ENCODE peak calls at places on chromosomes 5 and 9, in five cellular contexts. V is Peyer's patch, N is heart left ventricle, A is GM12891, S is erythroblast. H is an unnamed sample.

GRCh38 chr5:104903941-104904340 is 1341.4 kb upstream of the NUDT12 start:
- DNase-seq in V (no peak), N (no peak), A (no peak), S (no peak), H (no peak)

GRCh38 chr9:31700252-31701045 is 684.0 kb upstream of the ACO1 start:
- DNase-seq in V (no peak), N (no peak), A (no peak), S (no peak), H (no peak)

GRCh38 chr5:160174780-160175437 is 54.4 kb upstream of the FABP6 start:
- DNase-seq in V (no peak), N (no peak), A (no peak), S (no peak), H (no peak)

GRCh38 chr5:73367650-73368049 is 80.9 kb downstream of the FOXD1 start:
- DNase-seq in V (no peak), N (no peak), A (no peak), S (no peak), H (no peak)

GRCh38 chr9:98579700-98580099 is 129.0 kb downstream of the GABBR2 start:
- DNase-seq in V (no peak), N (no peak), A (no peak), S (no peak), H (no peak)

GRCh38 chr9:130872912-130873503 is 23.6 kb downstream of the QRFP start:
- DNase-seq in V (peak), N (peak), A (no peak), S (no peak), H (no peak)

GRCh38 chr5:78821519-78821918 is 163.6 kb downstream of the ARSB start:
- DNase-seq in V (no peak), N (no peak), A (no peak), S (no peak), H (no peak)

GRCh38 chr5:130141689-130142320 is 237.5 kb downstream of the CHSY3 start:
- DNase-seq in V (no peak), N (no peak), A (peak), S (peak), H (peak)

GRCh38 chr5:154087260-154087659 is 48.5 kb downstream of the MFAP3 start:
- DNase-seq in V (no peak), N (no peak), A (no peak), S (no peak), H (no peak)

DNA sequence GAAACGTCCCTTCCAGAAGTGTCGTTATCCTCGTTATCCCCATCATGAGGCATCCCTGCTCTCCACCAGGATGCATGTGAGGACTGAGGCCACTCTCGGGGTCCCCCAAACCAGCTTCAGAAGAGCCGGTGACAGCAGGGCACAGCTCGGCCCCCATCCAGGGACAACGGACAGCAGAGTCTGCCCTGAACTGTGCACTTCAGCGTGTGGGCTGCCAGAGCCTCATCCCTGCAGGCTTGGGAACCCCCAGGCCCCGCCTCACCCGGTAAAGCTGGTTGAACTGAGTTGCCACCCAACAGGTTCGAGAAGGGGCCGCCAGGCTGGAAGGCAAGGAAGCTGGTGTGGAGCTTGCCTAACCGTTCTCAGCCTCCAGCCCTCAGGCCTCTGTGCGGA is 710 bp upstream of the CARD9 start:
- DNase-seq in V (no peak), N (no peak), A (no peak), S (no peak), H (no peak)
- TF ChIP-seq POLR2A in V (no peak), N (no peak), A (no peak), S (no peak), H (peak)

DNA sequence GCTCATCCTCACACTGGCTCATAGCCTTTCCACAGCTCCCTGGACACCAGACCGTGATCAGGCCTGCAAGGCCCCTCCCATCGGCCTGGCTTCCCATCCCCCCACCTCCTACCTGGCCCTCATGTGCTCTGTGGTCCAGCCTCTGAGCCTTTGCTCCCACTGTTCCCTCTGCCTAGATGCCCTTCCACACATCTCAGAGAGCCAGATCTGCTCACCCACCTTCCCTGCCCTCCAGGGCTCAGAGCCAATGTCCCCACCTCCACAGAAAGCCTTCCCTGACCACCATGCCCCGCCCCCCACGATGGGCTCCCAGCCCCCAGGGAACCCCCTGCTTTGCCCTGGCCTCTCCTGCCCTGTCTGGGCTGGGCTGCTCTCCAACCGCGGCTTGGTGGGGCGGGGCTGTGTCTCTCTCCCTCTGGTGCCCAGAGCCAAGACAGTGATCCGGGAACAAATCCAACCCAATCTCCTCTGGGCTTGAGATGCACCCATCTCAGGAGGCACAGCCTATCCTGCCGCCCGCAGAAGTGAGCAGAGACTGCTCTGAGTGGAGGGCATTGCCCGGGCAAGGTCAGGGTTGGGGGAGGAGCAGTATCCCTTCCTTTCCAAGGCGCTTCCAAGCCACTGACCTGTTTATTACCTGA is 1.6 kb downstream of the NINJ1 start:
- DNase-seq in V (no peak), N (peak), A (no peak), S (no peak), H (no peak)
- TF ChIP-seq POLR2A in V (no peak), N (no peak), A (no peak), S (no peak), H (no peak)

DNA sequence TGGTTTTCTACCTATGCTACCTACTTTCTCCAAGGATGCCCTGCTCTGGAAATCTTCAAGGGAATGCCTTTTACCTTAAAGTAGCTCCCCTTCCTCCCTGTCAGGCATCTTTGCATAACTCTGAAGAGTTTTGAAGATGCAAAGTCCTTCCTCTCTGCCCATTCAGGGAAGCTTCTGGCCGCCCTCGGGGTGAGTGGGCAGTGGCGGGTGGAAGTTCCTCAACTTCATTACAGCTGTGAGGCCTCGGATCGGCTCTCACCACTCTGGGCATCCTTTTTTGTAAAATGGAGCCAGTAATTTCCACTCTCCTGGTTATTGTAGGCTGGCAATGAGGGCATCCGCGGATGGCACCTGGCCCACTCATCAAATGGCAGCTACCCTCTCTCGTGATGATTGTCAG is 31.7 kb upstream of the STXBP1 start:
- DNase-seq in V (no peak), N (no peak), A (no peak), S (no peak), H (no peak)
- TF ChIP-seq POLR2A in V (no peak), N (no peak), A (no peak), S (no peak), H (no peak)

DNA sequence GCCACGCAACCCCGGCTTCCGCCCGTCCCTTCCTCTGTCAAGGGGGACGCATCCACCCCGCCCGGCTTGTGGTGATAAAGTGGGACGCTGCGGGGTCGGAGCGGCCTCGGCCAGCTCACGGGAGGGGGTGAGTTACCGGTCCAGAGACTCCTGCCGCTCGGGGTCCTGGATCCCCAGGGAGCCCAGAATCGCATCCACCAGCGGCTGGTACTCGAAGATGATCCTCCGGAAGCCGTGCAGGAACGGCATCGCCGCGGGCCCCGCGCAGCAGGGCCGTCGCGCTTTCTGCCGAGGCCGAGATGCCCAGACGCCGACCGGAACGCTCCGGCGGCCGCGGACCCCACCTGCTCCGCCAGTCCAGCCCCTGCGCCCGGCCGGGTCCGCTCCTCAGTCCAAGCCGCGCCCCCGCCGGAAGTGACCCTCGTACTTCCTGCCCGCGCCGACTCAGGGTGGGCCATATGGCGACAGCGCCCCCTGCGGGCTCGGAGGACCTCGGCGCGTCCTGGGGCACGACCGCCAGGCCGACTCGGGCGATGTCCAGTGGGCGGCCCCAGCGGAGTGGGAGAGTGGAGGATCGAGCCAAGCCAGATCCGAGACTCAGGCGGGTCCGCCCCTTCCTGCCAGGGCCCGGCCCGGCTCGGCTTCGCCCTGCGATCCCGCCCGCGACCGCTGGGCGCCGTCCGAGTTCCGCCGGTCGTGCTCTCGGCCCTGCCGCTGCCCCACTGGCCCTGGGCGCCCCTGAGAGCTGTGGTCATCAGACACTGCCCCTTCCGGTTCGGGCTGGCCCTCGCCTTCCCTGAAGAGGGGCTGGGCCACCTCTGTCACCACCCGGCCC is at the start of gene ASB6:
- DNase-seq in V (peak), N (peak), A (peak), S (peak), H (peak)
- TF ChIP-seq POLR2A in V (peak), N (peak), A (peak), S (peak), H (peak)

GRCh38 chr5:88889165-88890069 is 6.4 kb upstream of the MEF2C start:
- DNase-seq in V (peak), N (peak), A (no peak), S (peak), H (peak)
- TF ChIP-seq POLR2A in V (no peak), N (peak), A (peak), S (peak), H (peak)

GRCh38 chr9:136656795-136657611 is 5.7 kb upstream of the EGFL7 start:
- DNase-seq in V (no peak), N (peak), A (no peak), S (no peak), H (no peak)
- TF ChIP-seq POLR2A in V (no peak), N (peak), A (no peak), S (no peak), H (no peak)

DNA sequence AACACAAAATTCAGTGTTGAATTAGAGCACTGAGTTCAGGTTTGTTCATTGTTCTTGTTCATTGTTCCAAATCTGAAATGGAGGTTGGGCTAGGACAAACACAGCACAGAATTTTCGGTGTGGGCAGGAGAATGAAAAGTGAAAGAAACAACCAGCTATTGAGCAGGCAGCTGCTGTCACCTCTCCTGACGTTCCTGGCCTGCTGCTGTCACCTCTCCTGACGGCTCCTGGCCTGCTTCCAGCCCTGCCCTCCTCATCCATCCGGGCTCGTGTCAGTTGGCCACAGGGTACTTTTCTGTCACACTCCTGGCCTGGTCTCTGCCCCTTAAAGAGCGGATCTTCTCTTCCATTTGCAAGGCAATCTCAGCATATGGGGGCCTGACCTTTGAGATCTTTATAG is 45.2 kb upstream of the CKMT2 start:
- DNase-seq in V (no peak), N (peak), A (peak), S (no peak), H (no peak)
- TF ChIP-seq POLR2A in V (no peak), N (no peak), A (no peak), S (no peak), H (no peak)

DNA sequence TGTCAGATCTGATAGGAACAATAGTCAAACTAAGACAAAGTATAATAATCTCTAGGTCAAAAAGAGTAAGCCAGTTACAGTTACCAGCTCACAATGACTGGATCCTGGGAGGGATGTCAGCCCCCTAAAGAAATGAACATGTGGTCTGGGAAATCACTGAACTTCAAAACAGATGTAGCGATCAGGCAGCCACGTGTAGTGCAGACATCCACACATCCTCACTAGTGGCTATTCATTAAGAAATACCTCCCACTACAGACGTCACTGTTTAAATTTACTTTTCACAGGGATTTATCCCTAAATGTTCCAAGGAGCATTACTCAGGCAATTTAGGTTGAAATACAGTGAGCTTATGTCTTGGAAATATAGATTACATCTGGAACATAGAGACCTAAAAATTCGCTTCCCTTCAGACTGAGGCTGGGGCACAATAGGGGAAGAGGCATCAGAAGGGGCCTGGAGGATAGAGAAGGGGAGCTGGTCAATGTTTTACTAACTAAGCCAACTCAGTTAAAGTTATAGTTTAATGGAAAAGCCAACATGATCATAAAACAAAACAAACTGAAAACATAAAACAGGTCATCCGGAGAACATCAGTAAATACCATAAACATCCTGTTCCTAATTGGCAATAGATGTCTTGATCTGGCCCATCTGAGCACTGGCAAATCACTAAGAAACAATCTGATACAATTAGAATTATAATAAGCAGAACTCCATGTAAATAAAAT is 92.3 kb downstream of the FANCC start:
- DNase-seq in V (no peak), N (no peak), A (no peak), S (no peak), H (no peak)
- TF ChIP-seq POLR2A in V (no peak), N (no peak), A (no peak), S (no peak), H (no peak)

H was measured in GM12892.